ENCODE peak calls at places on chromosomes 5 and 9, in seven cellular contexts. C is IMR-90, P is K562, X is mesenchymal stem cell, L is HepG2, R is neural progenitor cell, V is HCT116. N is an unnamed sample.

GRCh38 chr5:150540615-150541396 is 32.9 kb downstream of the NDST1 start:
- DNase-seq in C (peak), P (no peak), X (peak), L (peak), R (no peak), V (no peak), N (no peak)

GRCh38 chr9:73179594-73179993 is 27.9 kb downstream of the ANXA1 start:
- DNase-seq in C (peak), P (no peak), X (no peak), L (no peak), R (peak), V (peak), N (no peak)

GRCh38 chr5:2206244-2207108 is 323.8 kb upstream of the IRX4 start:
- DNase-seq in C (no peak), P (no peak), X (no peak), L (no peak), R (peak), V (no peak), N (no peak)

GRCh38 chr5:142644640-142645361 is 41.1 kb downstream of the FGF1 start:
- DNase-seq in C (peak), P (no peak), X (peak), L (no peak), R (no peak), V (peak), N (no peak)

GRCh38 chr5:5183192-5183699 is 43.1 kb downstream of the ADAMTS16 start:
- DNase-seq in C (no peak), P (no peak), X (no peak), L (no peak), R (peak), V (no peak), N (no peak)

GRCh38 chr9:92094655-92095054 is 20.6 kb downstream of the SPTLC1 start:
- DNase-seq in C (peak), P (peak), X (peak), L (peak), R (no peak), V (peak), N (no peak)

GRCh38 chr9:5922192-5922591 is 31.5 kb downstream of the MLANA start:
- DNase-seq in C (no peak), P (no peak), X (no peak), L (no peak), R (no peak), V (no peak), N (no peak)

GRCh38 chr5:95446560-95447221 is 55.5 kb downstream of the FAM81B start:
- DNase-seq in C (peak), P (no peak), X (peak), L (no peak), R (no peak), V (no peak), N (no peak)

GRCh38 chr5:171816666-171817065 is 31.0 kb downstream of the SMIM23 start:
- DNase-seq in C (no peak), P (no peak), X (no peak), L (no peak), R (no peak), V (no peak), N (no peak)

GRCh38 chr5:159682623-159683022 is 233.7 kb upstream of the ADRA1B start:
- DNase-seq in C (no peak), P (no peak), X (no peak), L (no peak), R (no peak), V (peak), N (no peak)

GRCh38 chr5:68661237-68661636 is 432.6 kb upstream of the SLC30A5 start:
- DNase-seq in C (peak), P (peak), X (peak), L (peak), R (peak), V (no peak), N (peak)

GRCh38 chr9:90881648-90882047 is 80.0 kb downstream of the SYK start:
- DNase-seq in C (no peak), P (no peak), X (no peak), L (no peak), R (no peak), V (no peak), N (no peak)

GRCh38 chr5:168244838-168245555 is 46.4 kb upstream of the WWC1 start:
- DNase-seq in C (no peak), P (no peak), X (no peak), L (no peak), R (no peak), V (no peak), N (no peak)

GRCh38 chr9:36045610-36046009 is 8.9 kb downstream of the RECK start:
- DNase-seq in C (no peak), P (no peak), X (no peak), L (no peak), R (no peak), V (no peak), N (no peak)
- H3K9ac ChIP-seq in C (no peak), P (no peak), X (peak), L (no peak), R (no peak), V (no peak), N (no peak)

GRCh38 chr9:95085861-95086563 is 231.5 kb downstream of the FANCC start:
- DNase-seq in C (no peak), P (no peak), X (no peak), L (no peak), R (no peak), V (no peak), N (no peak)
- H3K9ac ChIP-seq in C (no peak), P (no peak), X (no peak), L (no peak), R (no peak), V (no peak), N (no peak)

GRCh38 chr9:100190339-100190738 is 91.3 kb downstream of the INVS start:
- DNase-seq in C (no peak), P (no peak), X (no peak), L (no peak), R (no peak), V (no peak), N (no peak)
- H3K9ac ChIP-seq in C (no peak), P (no peak), X (no peak), L (no peak), R (no peak), V (no peak), N (no peak)

GRCh38 chr5:135830384-135831275 is 3.8 kb upstream of the SLC25A48 start:
- DNase-seq in C (no peak), P (no peak), X (no peak), L (no peak), R (no peak), V (no peak), N (no peak)

GRCh38 chr5:135831439-135832262 is 2.8 kb upstream of the SLC25A48 start:
- DNase-seq in C (no peak), P (no peak), X (no peak), L (no peak), R (no peak), V (no peak), N (no peak)

GRCh38 chr5:135832941-135833340 is 1.5 kb upstream of the SLC25A48 start:
- DNase-seq in C (no peak), P (no peak), X (no peak), L (no peak), R (no peak), V (no peak), N (no peak)

GRCh38 chr5:135833521-135833920 is 942 bp upstream of the SLC25A48 start:
- DNase-seq in C (no peak), P (no peak), X (no peak), L (no peak), R (no peak), V (no peak), N (no peak)

DNA sequence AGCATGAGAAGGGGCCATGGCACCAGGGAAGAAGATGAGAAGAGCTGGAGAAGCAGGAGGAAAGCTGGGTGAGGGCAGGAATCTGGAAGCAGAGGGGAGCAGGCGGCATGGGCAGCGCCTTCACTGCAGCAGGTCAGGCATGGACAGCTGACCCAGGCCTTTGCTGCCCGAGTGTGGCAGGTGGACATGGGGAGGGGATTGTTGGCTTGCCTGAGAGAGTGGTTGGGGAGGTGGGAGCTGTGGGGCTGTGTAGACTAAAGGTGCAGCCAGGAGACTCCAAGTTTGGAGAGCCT is 2.3 kb upstream of the SLC25A48 start:
- DNase-seq in C (no peak), P (no peak), X (no peak), L (no peak), R (no peak), V (no peak), N (no peak)
- H3K9ac ChIP-seq in C (no peak), P (no peak), X (no peak), L (no peak), R (no peak), V (no peak), N (no peak)

GRCh38 chr5:10719965-10720364 is 41.1 kb downstream of the DAP start:
- DNase-seq in C (peak), P (no peak), X (peak), L (no peak), R (no peak), V (peak), N (no peak)

GRCh38 chr5:10711562-10711961 is 49.5 kb downstream of the DAP start:
- DNase-seq in C (no peak), P (no peak), X (no peak), L (no peak), R (no peak), V (no peak), N (no peak)

GRCh38 chr5:10712574-10713366 is 48.3 kb downstream of the DAP start:
- DNase-seq in C (no peak), P (no peak), X (no peak), L (no peak), R (no peak), V (no peak), N (no peak)

GRCh38 chr5:10710513-10711128 is 50.4 kb downstream of the DAP start:
- DNase-seq in C (no peak), P (no peak), X (no peak), L (no peak), R (no peak), V (no peak), N (no peak)

DNA sequence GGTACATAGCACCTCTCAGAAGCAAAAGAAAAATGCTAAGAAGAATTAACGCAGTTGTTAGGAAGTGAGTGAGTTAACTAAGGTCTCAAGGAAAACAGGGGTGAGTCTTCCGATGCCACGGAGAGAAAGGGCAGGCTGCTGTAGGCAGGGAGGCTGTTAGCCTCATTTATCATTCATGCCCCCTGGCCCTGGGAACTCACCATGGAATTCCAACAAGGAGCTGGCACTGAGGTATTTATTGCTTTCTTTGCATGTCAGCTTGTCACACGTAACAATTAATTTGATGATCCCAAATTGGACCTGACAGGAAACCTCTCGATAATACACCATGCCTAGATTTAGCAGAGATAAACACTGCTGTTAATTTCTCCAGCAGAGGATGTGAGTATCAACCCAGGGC is 45.4 kb downstream of the DAP start:
- DNase-seq in C (no peak), P (no peak), X (no peak), L (no peak), R (no peak), V (no peak), N (no peak)
- H3K9ac ChIP-seq in C (no peak), P (no peak), X (no peak), L (no peak), R (no peak), V (no peak), N (no peak)

DNA sequence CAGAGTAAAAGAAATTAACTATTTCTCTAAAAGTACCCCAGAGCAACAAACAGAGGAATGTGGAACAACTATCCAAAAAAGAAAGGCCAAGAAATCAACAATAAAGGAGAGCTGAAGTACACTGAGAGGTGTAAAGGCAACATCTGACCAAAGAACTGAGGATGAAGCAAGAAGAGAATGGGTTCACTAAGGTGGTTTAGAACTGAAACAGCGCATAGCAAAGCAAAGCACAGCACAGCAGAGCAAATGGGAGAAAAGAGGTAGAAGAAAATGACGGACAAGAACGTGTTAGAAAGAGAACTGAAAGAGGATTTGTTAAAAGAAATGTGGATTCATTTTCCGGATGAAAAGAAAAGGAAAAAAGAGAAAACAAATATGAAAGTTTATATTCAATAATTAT is 25.8 kb downstream of the RFX3 start:
- DNase-seq in C (no peak), P (no peak), X (no peak), L (no peak), R (peak), V (no peak), N (no peak)
- H3K9ac ChIP-seq in C (no peak), P (no peak), X (no peak), L (no peak), R (no peak), V (no peak), N (no peak)

DNA sequence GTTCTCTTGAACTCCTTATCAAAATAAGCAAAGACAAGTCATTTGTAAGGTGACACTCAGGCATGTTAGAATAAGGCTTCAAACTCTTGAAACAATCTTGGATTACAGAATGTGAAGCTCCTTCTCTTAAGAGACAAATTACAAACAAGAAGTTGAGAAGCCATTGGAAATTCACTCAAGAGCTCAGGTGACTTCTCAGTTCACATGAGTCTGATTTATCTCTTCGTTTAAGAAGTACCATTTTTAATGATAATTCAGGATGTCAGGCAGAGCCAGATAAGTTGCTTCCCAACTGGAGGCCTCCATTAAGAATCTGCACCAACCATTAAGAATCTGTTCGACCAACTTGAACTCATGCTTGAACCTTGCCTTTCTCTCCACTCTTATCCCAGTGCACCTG is 60.4 kb upstream of the LPAR1 start:
- DNase-seq in C (no peak), P (no peak), X (no peak), L (no peak), R (no peak), V (no peak), N (no peak)
- H3K9ac ChIP-seq in C (no peak), P (no peak), X (no peak), L (no peak), R (no peak), V (no peak), N (no peak)

GRCh38 chr5:136039202-136039601 is 10.4 kb downstream of the TGFBI start:
- DNase-seq in C (no peak), P (peak), X (no peak), L (no peak), R (no peak), V (no peak), N (no peak)
- H3K9ac ChIP-seq in C (no peak), P (no peak), X (no peak), L (no peak), R (no peak), V (no peak), N (no peak)

GRCh38 chr9:20356392-20357206 is 265.7 kb downstream of the MLLT3 start:
- DNase-seq in C (peak), P (no peak), X (peak), L (peak), R (peak), V (peak), N (peak)

GRCh38 chr9:20353931-20354652 is 268.2 kb downstream of the MLLT3 start:
- DNase-seq in C (peak), P (no peak), X (peak), L (no peak), R (no peak), V (no peak), N (no peak)

GRCh38 chr9:20353529-20353928 is 268.8 kb downstream of the MLLT3 start:
- DNase-seq in C (no peak), P (no peak), X (no peak), L (no peak), R (no peak), V (no peak), N (no peak)

GRCh38 chr9:20357207-20357503 is 265.1 kb downstream of the MLLT3 start:
- DNase-seq in C (no peak), P (no peak), X (no peak), L (no peak), R (no peak), V (no peak), N (no peak)

GRCh38 chr9:20355022-20355421 is 267.3 kb downstream of the MLLT3 start:
- DNase-seq in C (peak), P (no peak), X (peak), L (no peak), R (no peak), V (no peak), N (no peak)
- H3K9ac ChIP-seq in C (no peak), P (no peak), X (peak), L (no peak), R (no peak), V (no peak), N (no peak)

N was measured in colonic mucosa.